ENCODE peak calls at places on chromosomes 6 and 20, in eight cellular contexts. T, Y, Z, K, H, J, X and Q are unnamed samples.

GRCh38 chr6:2596222-2596621 is 154.5 kb downstream of the MYLK4 start:
- DNase-seq in Z (no peak), H (no peak), X (peak; percentile 11), T (no peak), J (peak; percentile 79), K (no peak), Y (no peak), Q (no peak)

GRCh38 chr20:16158090-16158975 is 414.9 kb downstream of the KIF16B start:
- DNase-seq in H (no peak), J (no peak), X (peak; percentile 60), K (no peak), Z (no peak), Y (no peak), T (no peak), Q (no peak)

GRCh38 chr6:11194399-11195274 is 37.8 kb downstream of the NEDD9 start:
- DNase-seq in X (no peak), Y (peak; percentile 53), T (no peak), H (no peak), J (peak; percentile 25), Z (no peak), K (peak; percentile 79), Q (peak; percentile 44)

GRCh38 chr20:4217349-4217761 is 202.0 kb upstream of the RNF24 start:
- DNase-seq in T (no peak), H (no peak), J (peak; percentile 49), Y (peak; percentile 36), Z (peak; percentile 26), X (no peak), K (no peak), Q (peak; percentile 37)

GRCh38 chr6:126614642-126615504 is 275.0 kb downstream of the CENPW start:
- DNase-seq in K (no peak), H (no peak), X (peak; percentile 32), Z (no peak), T (no peak), Y (no peak), J (peak; percentile 5), Q (no peak)

GRCh38 chr6:24690561-24690960 is 23.7 kb downstream of the ACOT13 start:
- DNase-seq in H (no peak), J (no peak), Z (no peak), Y (no peak), K (no peak), T (no peak), X (no peak), Q (no peak)

GRCh38 chr6:75748743-75749538 is at the start of gene MYO6:
- DNase-seq in Y (peak; percentile 85), T (no peak), J (peak; percentile 89), H (peak; percentile 10), Z (peak; percentile 78), K (peak; percentile 83), X (peak; percentile 22), Q (peak; percentile 69)

GRCh38 chr6:148455674-148456559 is 113.3 kb downstream of the SASH1 start:
- DNase-seq in K (no peak), X (no peak), Z (no peak), T (no peak), Y (no peak), J (peak; percentile 32), H (no peak), Q (no peak)

GRCh38 chr6:137490506-137490905 is 3.7 kb downstream of the OLIG3 start:
- DNase-seq in H (no peak), T (no peak), J (no peak), Y (no peak), X (no peak), K (no peak), Z (no peak), Q (no peak)

GRCh38 chr6:143279385-143279784 is 171.1 kb downstream of the ADAT2 start:
- DNase-seq in T (no peak), Y (peak; percentile 34), K (no peak), X (peak; percentile 3), J (peak; percentile 44), Z (peak; percentile 37), H (no peak), Q (peak; percentile 8)

GRCh38 chr6:78942451-78942850 is 75.1 kb downstream of the IRAK1BP1 start:
- DNase-seq in K (no peak), T (no peak), H (no peak), Y (no peak), J (no peak), Z (peak; percentile 2), X (no peak), Q (peak; percentile 5)

GRCh38 chr6:138129190-138129589 is 22.0 kb upstream of the PERP start:
- DNase-seq in J (no peak), T (no peak), X (no peak), Z (no peak), H (no peak), K (no peak), Y (no peak), Q (no peak)

GRCh38 chr6:66376021-66376420 is 669.0 kb upstream of the EYS start:
- DNase-seq in X (no peak), K (no peak), H (no peak), Y (peak; percentile 36), T (no peak), Z (peak; percentile 7), J (no peak), Q (no peak)

GRCh38 chr6:158789115-158789917 is 29.9 kb downstream of the EZR start:
- DNase-seq in J (no peak), X (peak; percentile 82), Y (no peak), K (no peak), H (no peak), Z (no peak), T (peak; percentile 75), Q (no peak)

GRCh38 chr20:44021186-44021585 is 106.5 kb downstream of the TOX2 start:
- DNase-seq in T (no peak), J (no peak), K (peak; percentile 43), Y (no peak), X (no peak), H (no peak), Z (no peak), Q (no peak)

GRCh38 chr20:59560588-59561227 is 43.6 kb upstream of the PHACTR3 start:
- DNase-seq in X (peak; percentile 20), H (no peak), J (peak; percentile 70), Y (peak; percentile 5), K (peak; percentile 49), Z (peak; percentile 77), T (peak; percentile 27), Q (no peak)

GRCh38 chr20:44862286-44862685 is 23.2 kb upstream of the YWHAB start:
- DNase-seq in K (no peak), Z (no peak), Y (no peak), J (no peak), H (no peak), X (no peak), T (no peak), Q (no peak)

GRCh38 chr6:80690611-80691090 is 584.2 kb downstream of the BCKDHB start:
- DNase-seq in Y (peak; percentile 24), X (no peak), Z (peak; percentile 7), T (no peak), J (no peak), H (no peak), K (no peak), Q (no peak)

GRCh38 chr6:122400121-122400450 is 634 bp downstream of the HSF2 start:
- DNase-seq in T (no peak), J (no peak), Z (peak; percentile 15), X (no peak), Y (peak; percentile 50), K (peak; percentile 65), H (no peak), Q (no peak)

GRCh38 chr6:134627707-134628106 is 309.8 kb upstream of the SGK1 start:
- DNase-seq in T (no peak), J (no peak), H (no peak), K (no peak), Y (no peak), Z (no peak), X (no peak), Q (no peak)

GRCh38 chr20:1618954-1619550 is 757 bp downstream of the SIRPB1 start:
- DNase-seq in Z (peak; percentile 0), J (no peak), X (no peak), K (no peak), Y (no peak), H (no peak), T (peak; percentile 21), Q (no peak)

GRCh38 chr6:134162932-134163331 is 110.5 kb upstream of the SLC2A12 start:
- DNase-seq in Z (no peak), H (no peak), J (no peak), T (no peak), X (no peak), K (no peak), Y (no peak), Q (no peak)

GRCh38 chr20:19628570-19629134 is 129.4 kb upstream of the RIN2 start:
- DNase-seq in J (peak; percentile 76), H (peak; percentile 54), K (no peak), Y (peak; percentile 72), T (peak; percentile 53), Z (peak; percentile 62), X (peak; percentile 65), Q (peak; percentile 36)

GRCh38 chr20:2762578-2763131 is 37.8 kb downstream of the CPXM1 start:
- DNase-seq in T (no peak), Z (no peak), X (no peak), H (no peak), Y (no peak), J (no peak), K (peak; percentile 30), Q (no peak)

GRCh38 chr6:12066297-12066696 is 54.2 kb downstream of the HIVEP1 start:
- DNase-seq in H (no peak), X (no peak), T (no peak), K (no peak), J (no peak), Y (peak; percentile 22), Z (no peak), Q (no peak)

GRCh38 chr6:32952817-32953739 is at the start of gene HLA-DMA:
- DNase-seq in T (peak; percentile 87), H (no peak), X (peak; percentile 95), J (peak; percentile 81), K (peak; percentile 95), Y (peak; percentile 94), Z (peak; percentile 96), Q (peak; percentile 78)

GRCh38 chr6:14255916-14256315 is 138.3 kb downstream of the CD83 start:
- DNase-seq in Y (no peak), K (no peak), Z (no peak), H (no peak), T (no peak), X (no peak), J (no peak), Q (no peak)

GRCh38 chr20:49853640-49854039 is 41.0 kb downstream of the SLC9A8 start:
- DNase-seq in K (peak; percentile 89), X (no peak), Z (peak; percentile 79), Y (peak; percentile 83), T (no peak), J (peak; percentile 60), H (no peak), Q (peak; percentile 48)

GRCh38 chr6:6916598-6916997 is 191.2 kb upstream of the RREB1 start:
- DNase-seq in Y (no peak), J (no peak), H (no peak), T (no peak), X (no peak), K (no peak), Z (no peak), Q (no peak)

GRCh38 chr6:111871725-111872520 is 1.3 kb downstream of the FYN start:
- DNase-seq in H (no peak), Z (peak; percentile 45), X (peak; percentile 46), J (no peak), K (peak; percentile 71), Y (peak; percentile 66), T (peak; percentile 19), Q (peak; percentile 55)

GRCh38 chr6:26045046-26045938 is 41.9 kb upstream of the HFE start:
- DNase-seq in H (peak; percentile 64), K (peak; percentile 91), X (peak; percentile 97), J (no peak), T (peak; percentile 93), Y (peak; percentile 94), Z (peak; percentile 97), Q (peak; percentile 96)

GRCh38 chr6:109695468-109695867 is 4.4 kb downstream of the FIG4 start:
- DNase-seq in J (no peak), K (no peak), H (no peak), T (no peak), X (peak; percentile 53), Z (no peak), Y (no peak), Q (no peak)

GRCh38 chr6:115976321-115976870 is 84.3 kb downstream of the FRK start:
- DNase-seq in Y (no peak), T (no peak), K (no peak), H (no peak), Z (no peak), J (no peak), X (no peak), Q (no peak)

GRCh38 chr6:27899543-27899942 is 12.7 kb downstream of the OR2B2 start:
- DNase-seq in K (no peak), J (no peak), T (no peak), Y (no peak), Z (no peak), X (no peak), H (no peak), Q (no peak)